ENCODE peak calls at places on chromosomes 6 and 20, in seven cellular contexts. One of them, this sample, is unnamed.

GRCh38 chr6:139778688-139779087 is 404.2 kb upstream of the CITED2 start:
- DNase-seq in hypothalamus: no peak
- DNase-seq in choroid plexus epithelial cell: no peak
- DNase-seq in CD4-positive, alpha-beta memory T cell: no peak
- DNase-seq in NCI-H1436: peak
- DNase-seq in KG1: no peak
- DNase-seq in H7: no peak
- DNase-seq in this sample: no peak

GRCh38 chr20:12978613-12979495 is 29.9 kb upstream of the SPTLC3 start:
- DNase-seq in hypothalamus: no peak
- DNase-seq in choroid plexus epithelial cell: no peak
- DNase-seq in CD4-positive, alpha-beta memory T cell: no peak
- DNase-seq in NCI-H1436: no peak
- DNase-seq in KG1: no peak
- DNase-seq in H7: no peak
- DNase-seq in this sample: no peak

GRCh38 chr6:160768101-160768500 is 66.1 kb downstream of the PLG start:
- DNase-seq in hypothalamus: no peak
- DNase-seq in choroid plexus epithelial cell: no peak
- DNase-seq in CD4-positive, alpha-beta memory T cell: no peak
- DNase-seq in NCI-H1436: no peak
- DNase-seq in KG1: no peak
- DNase-seq in H7: no peak
- DNase-seq in this sample: no peak

GRCh38 chr20:4101910-4102309 is 86.6 kb upstream of the RNF24 start:
- DNase-seq in hypothalamus: no peak
- DNase-seq in choroid plexus epithelial cell: no peak
- DNase-seq in CD4-positive, alpha-beta memory T cell: no peak
- DNase-seq in NCI-H1436: no peak
- DNase-seq in KG1: no peak
- DNase-seq in H7: no peak
- DNase-seq in this sample: no peak

GRCh38 chr6:137874204-137875001 is 7.3 kb downstream of the TNFAIP3 start:
- DNase-seq in hypothalamus: no peak
- DNase-seq in choroid plexus epithelial cell: peak
- DNase-seq in CD4-positive, alpha-beta memory T cell: peak
- DNase-seq in NCI-H1436: no peak
- DNase-seq in KG1: no peak
- DNase-seq in H7: no peak
- DNase-seq in this sample: no peak

GRCh38 chr6:158206740-158207451 is 38.7 kb downstream of the GTF2H5 start:
- DNase-seq in hypothalamus: no peak
- DNase-seq in choroid plexus epithelial cell: no peak
- DNase-seq in CD4-positive, alpha-beta memory T cell: no peak
- DNase-seq in NCI-H1436: no peak
- DNase-seq in KG1: no peak
- DNase-seq in H7: no peak
- DNase-seq in this sample: no peak

GRCh38 chr6:127832381-127832780 is 68.5 kb downstream of the THEMIS start:
- DNase-seq in hypothalamus: no peak
- DNase-seq in choroid plexus epithelial cell: no peak
- DNase-seq in CD4-positive, alpha-beta memory T cell: no peak
- DNase-seq in NCI-H1436: no peak
- DNase-seq in KG1: no peak
- DNase-seq in H7: no peak
- DNase-seq in this sample: no peak

GRCh38 chr6:3312604-3313167 is 53.9 kb downstream of the PSMG4 start:
- DNase-seq in hypothalamus: no peak
- DNase-seq in choroid plexus epithelial cell: no peak
- DNase-seq in CD4-positive, alpha-beta memory T cell: no peak
- DNase-seq in NCI-H1436: no peak
- DNase-seq in KG1: no peak
- DNase-seq in H7: no peak
- DNase-seq in this sample: peak

GRCh38 chr6:71400852-71401251 is 112.2 kb downstream of the OGFRL1 start:
- DNase-seq in hypothalamus: no peak
- DNase-seq in choroid plexus epithelial cell: no peak
- DNase-seq in CD4-positive, alpha-beta memory T cell: no peak
- DNase-seq in NCI-H1436: no peak
- DNase-seq in KG1: no peak
- DNase-seq in H7: no peak
- DNase-seq in this sample: no peak

GRCh38 chr20:63061701-63062100 is 54.9 kb upstream of the BHLHE23 start:
- DNase-seq in hypothalamus: no peak
- DNase-seq in choroid plexus epithelial cell: no peak
- DNase-seq in CD4-positive, alpha-beta memory T cell: no peak
- DNase-seq in NCI-H1436: no peak
- DNase-seq in KG1: no peak
- DNase-seq in H7: no peak
- DNase-seq in this sample: peak

GRCh38 chr20:676967-677366 is 1.4 kb upstream of the SCRT2 start:
- DNase-seq in hypothalamus: no peak
- DNase-seq in choroid plexus epithelial cell: no peak
- DNase-seq in CD4-positive, alpha-beta memory T cell: no peak
- DNase-seq in NCI-H1436: no peak
- DNase-seq in KG1: no peak
- DNase-seq in H7: no peak
- DNase-seq in this sample: no peak

GRCh38 chr6:49668083-49668511 is 31.5 kb upstream of the RHAG start:
- DNase-seq in hypothalamus: no peak
- DNase-seq in choroid plexus epithelial cell: peak
- DNase-seq in CD4-positive, alpha-beta memory T cell: no peak
- DNase-seq in NCI-H1436: no peak
- DNase-seq in KG1: no peak
- DNase-seq in H7: no peak
- DNase-seq in this sample: no peak

GRCh38 chr20:57838670-57839142 is 128.9 kb upstream of the PMEPA1 start:
- DNase-seq in hypothalamus: no peak
- DNase-seq in choroid plexus epithelial cell: no peak
- DNase-seq in CD4-positive, alpha-beta memory T cell: no peak
- DNase-seq in NCI-H1436: no peak
- DNase-seq in KG1: no peak
- DNase-seq in H7: no peak
- DNase-seq in this sample: no peak

GRCh38 chr6:62681108-62681507 is 395.1 kb upstream of the KHDRBS2 start:
- DNase-seq in hypothalamus: no peak
- DNase-seq in choroid plexus epithelial cell: no peak
- DNase-seq in CD4-positive, alpha-beta memory T cell: no peak
- DNase-seq in NCI-H1436: no peak
- DNase-seq in KG1: no peak
- DNase-seq in H7: no peak
- DNase-seq in this sample: no peak

GRCh38 chr6:168061269-168062210 is 17.5 kb downstream of the FRMD1 start:
- DNase-seq in hypothalamus: no peak
- DNase-seq in choroid plexus epithelial cell: no peak
- DNase-seq in CD4-positive, alpha-beta memory T cell: peak
- DNase-seq in NCI-H1436: peak
- DNase-seq in KG1: no peak
- DNase-seq in H7: peak
- DNase-seq in this sample: no peak

GRCh38 chr6:169668203-169668847 is 33.5 kb downstream of the WDR27 start:
- DNase-seq in hypothalamus: no peak
- DNase-seq in choroid plexus epithelial cell: no peak
- DNase-seq in CD4-positive, alpha-beta memory T cell: no peak
- DNase-seq in NCI-H1436: no peak
- DNase-seq in KG1: no peak
- DNase-seq in H7: peak
- DNase-seq in this sample: no peak

GRCh38 chr20:63577317-63577894 is 3.4 kb upstream of the HELZ2 start:
- DNase-seq in hypothalamus: peak
- DNase-seq in choroid plexus epithelial cell: no peak
- DNase-seq in CD4-positive, alpha-beta memory T cell: no peak
- DNase-seq in NCI-H1436: no peak
- DNase-seq in KG1: no peak
- DNase-seq in H7: no peak
- DNase-seq in this sample: no peak

GRCh38 chr20:54112221-54112884 is 42.0 kb upstream of the BCAS1 start:
- DNase-seq in hypothalamus: no peak
- DNase-seq in choroid plexus epithelial cell: no peak
- DNase-seq in CD4-positive, alpha-beta memory T cell: no peak
- DNase-seq in NCI-H1436: no peak
- DNase-seq in KG1: no peak
- DNase-seq in H7: no peak
- DNase-seq in this sample: no peak

GRCh38 chr20:60395993-60396392 is 437.8 kb downstream of the CDH26 start:
- DNase-seq in hypothalamus: no peak
- DNase-seq in choroid plexus epithelial cell: no peak
- DNase-seq in CD4-positive, alpha-beta memory T cell: peak
- DNase-seq in NCI-H1436: no peak
- DNase-seq in KG1: no peak
- DNase-seq in H7: no peak
- DNase-seq in this sample: no peak

This sample was measured in upper lobe of right lung.